ENCODE peak calls at places on chromosomes 4 and X, in seven cellular contexts. G, T, Q, R, F, Z and Y are unnamed samples.

GRCh38 chr4:118282692-118283091 is 70.1 kb downstream of the PRSS12 start:
- DNase-seq in Q (no peak), T (no peak), Z (no peak), F (no peak), R (no peak), G (no peak), Y (peak; percentile 48)

GRCh38 chrX:10011261-10011931 is 44.2 kb downstream of the CLDN34 start:
- DNase-seq in Q (no peak), R (no peak), G (no peak), T (no peak), F (no peak), Z (no peak), Y (no peak)

GRCh38 chrX:16552546-16552945 is 97.4 kb upstream of the S100G start:
- DNase-seq in G (no peak), Q (no peak), T (no peak), Z (no peak), F (no peak), R (no peak), Y (no peak)

GRCh38 chr4:15043922-15044321 is 41.6 kb downstream of the CPEB2 start:
- DNase-seq in Q (no peak), T (no peak), G (no peak), F (no peak), Z (no peak), R (no peak), Y (no peak)

GRCh38 chr4:184399505-184399893 is 74.9 kb downstream of the IRF2 start:
- DNase-seq in T (no peak), Q (peak; percentile 43), R (no peak), Z (no peak), F (no peak), G (no peak), Y (no peak)

GRCh38 chr4:26566027-26566578 is 17.8 kb upstream of the TBC1D19 start:
- DNase-seq in F (no peak), R (no peak), T (no peak), G (no peak), Q (no peak), Z (no peak), Y (no peak)

GRCh38 chrX:10759400-10759799 is 139.0 kb upstream of the MID1 start:
- DNase-seq in R (no peak), G (no peak), F (no peak), Q (no peak), T (no peak), Z (no peak), Y (no peak)

GRCh38 chr4:19927381-19927780 is 324.3 kb upstream of the SLIT2 start:
- DNase-seq in Z (no peak), F (no peak), G (no peak), R (no peak), Q (no peak), T (no peak), Y (no peak)

GRCh38 chrX:68183612-68184214 is 249.6 kb downstream of the OPHN1 start:
- DNase-seq in F (no peak), T (peak; percentile 62), G (no peak), Z (no peak), Q (no peak), R (no peak), Y (no peak)

GRCh38 chr4:97493815-97494518 is 649.3 kb downstream of the STPG2 start:
- DNase-seq in Q (no peak), R (no peak), F (no peak), T (no peak), Z (no peak), G (no peak), Y (no peak)

GRCh38 chrX:23514082-23514481 is 153.2 kb upstream of the PRDX4 start:
- DNase-seq in Q (no peak), F (no peak), G (no peak), Z (no peak), R (no peak), T (no peak), Y (no peak)

GRCh38 chr4:73776363-73776762 is 36.0 kb downstream of the CXCL8 start:
- DNase-seq in Q (peak; percentile 34), G (peak; percentile 43), R (peak; percentile 32), T (peak; percentile 18), F (no peak), Z (peak; percentile 44), Y (peak; percentile 31)

GRCh38 chrX:96713303-96713702 is 28.7 kb downstream of the DIAPH2 start:
- DNase-seq in F (no peak), Z (no peak), T (peak; percentile 1), G (no peak), R (no peak), Q (no peak), Y (no peak)

GRCh38 chrX:26722666-26723428 is 506.9 kb downstream of the MAGEB5 start:
- DNase-seq in G (no peak), Z (no peak), T (no peak), F (no peak), R (no peak), Q (no peak), Y (no peak)

GRCh38 chrX:10582215-10582733 is 38.1 kb downstream of the MID1 start:
- DNase-seq in Z (no peak), Q (no peak), F (no peak), T (peak; percentile 83), R (no peak), G (no peak), Y (no peak)

GRCh38 chrX:14777484-14777883 is 95.4 kb downstream of the FANCB start:
- DNase-seq in R (no peak), F (no peak), Z (no peak), G (no peak), Q (no peak), T (no peak), Y (no peak)

GRCh38 chrX:30893206-30893605 is 4.2 kb upstream of the TAB3 start:
- DNase-seq in Q (no peak), T (no peak), R (no peak), Z (peak; percentile 31), G (peak; percentile 18), F (no peak), Y (peak; percentile 56)

GRCh38 chrX:40542208-40542607 is 38.6 kb upstream of the ATP6AP2 start:
- DNase-seq in F (no peak), G (no peak), R (no peak), Q (no peak), Z (no peak), T (no peak), Y (no peak)

GRCh38 chr4:36243355-36244256 is 708 bp downstream of the ARAP2 start:
- DNase-seq in Z (peak; percentile 38), F (no peak), G (peak; percentile 27), T (peak; percentile 3), Q (no peak), R (peak; percentile 27), Y (peak; percentile 47)

GRCh38 chr4:37615059-37615719 is 71.0 kb downstream of the RELL1 start:
- DNase-seq in Q (no peak), T (no peak), R (no peak), Z (no peak), G (no peak), F (no peak), Y (no peak)

GRCh38 chrX:106608016-106608415 is 3.8 kb upstream of the RADX start:
- DNase-seq in F (no peak), Q (no peak), R (no peak), Z (no peak), G (no peak), T (no peak), Y (no peak)

GRCh38 chr4:166169111-166169510 is 296.1 kb downstream of the TLL1 start:
- DNase-seq in Z (no peak), F (no peak), G (no peak), R (no peak), Q (no peak), T (peak; percentile 26), Y (no peak)

DNA sequence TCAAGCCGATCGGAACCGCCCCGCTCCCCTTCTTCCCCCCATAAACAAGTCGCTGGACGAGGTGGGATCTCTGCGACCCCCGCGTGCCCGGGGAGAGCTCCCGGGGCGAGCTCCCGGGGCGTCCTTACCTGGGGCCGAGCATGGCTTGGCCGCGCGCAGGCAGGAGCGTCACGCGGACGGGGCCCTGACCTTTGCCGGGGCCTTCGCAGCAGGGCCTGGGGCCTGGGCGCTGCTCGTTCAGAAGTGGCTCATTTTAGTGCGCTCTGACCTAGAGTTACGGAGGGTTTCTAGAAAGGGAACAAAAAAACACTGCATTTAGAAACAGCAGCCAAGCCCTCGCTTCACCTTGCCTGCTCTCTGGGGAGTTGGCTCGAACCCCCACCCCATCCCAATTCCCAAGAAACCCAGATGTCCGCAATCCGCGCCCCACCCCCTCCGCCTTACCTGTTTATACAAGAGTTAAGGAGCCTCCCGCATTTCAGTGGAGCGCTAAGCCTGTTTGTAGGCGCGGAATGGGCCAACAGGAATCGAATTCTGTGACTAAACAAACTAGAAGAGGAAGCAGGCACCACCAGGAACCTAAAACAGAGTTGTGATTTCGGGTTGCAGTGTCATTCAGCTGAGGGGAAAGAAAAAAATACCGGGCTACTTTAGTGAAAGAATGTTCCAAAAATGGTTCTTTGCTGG is 814 bp upstream of the RBM47 start:
- DNase-seq in Z (peak; percentile 87), G (peak; percentile 58), R (peak; percentile 89), F (peak; percentile 41), Q (peak; percentile 26), T (peak; percentile 69), Y (peak; percentile 91)
- TF ChIP-seq POLR2A in Z (no peak), G (no peak), R (no peak), F (no peak), Q (no peak), T (peak; percentile 17), Y (no peak)

GRCh38 chr4:102826890-102827673 is at the start of gene UBE2D3:
- DNase-seq in R (peak; percentile 87), F (peak; percentile 30), Q (peak; percentile 94), Z (peak; percentile 95), T (peak; percentile 97), G (peak; percentile 94), Y (peak; percentile 95)
- TF ChIP-seq POLR2A in R (peak; percentile 46), F (peak; percentile 81), Q (peak; percentile 91), Z (peak; percentile 81), T (peak; percentile 74), G (peak; percentile 93), Y (peak; percentile 97)

GRCh38 chrX:155070975-155071693 is at the start of the genes BRCC3, CMC4 and MTCP1:
- DNase-seq in G (peak; percentile 62), R (peak; percentile 73), T (peak; percentile 88), Z (peak; percentile 85), Q (peak; percentile 74), F (peak; percentile 67), Y (peak; percentile 85)
- TF ChIP-seq POLR2A in G (peak; percentile 36), R (peak; percentile 65), T (peak; percentile 95), Z (peak; percentile 35), Q (peak; percentile 31), F (peak; percentile 90), Y (peak; percentile 44)

DNA sequence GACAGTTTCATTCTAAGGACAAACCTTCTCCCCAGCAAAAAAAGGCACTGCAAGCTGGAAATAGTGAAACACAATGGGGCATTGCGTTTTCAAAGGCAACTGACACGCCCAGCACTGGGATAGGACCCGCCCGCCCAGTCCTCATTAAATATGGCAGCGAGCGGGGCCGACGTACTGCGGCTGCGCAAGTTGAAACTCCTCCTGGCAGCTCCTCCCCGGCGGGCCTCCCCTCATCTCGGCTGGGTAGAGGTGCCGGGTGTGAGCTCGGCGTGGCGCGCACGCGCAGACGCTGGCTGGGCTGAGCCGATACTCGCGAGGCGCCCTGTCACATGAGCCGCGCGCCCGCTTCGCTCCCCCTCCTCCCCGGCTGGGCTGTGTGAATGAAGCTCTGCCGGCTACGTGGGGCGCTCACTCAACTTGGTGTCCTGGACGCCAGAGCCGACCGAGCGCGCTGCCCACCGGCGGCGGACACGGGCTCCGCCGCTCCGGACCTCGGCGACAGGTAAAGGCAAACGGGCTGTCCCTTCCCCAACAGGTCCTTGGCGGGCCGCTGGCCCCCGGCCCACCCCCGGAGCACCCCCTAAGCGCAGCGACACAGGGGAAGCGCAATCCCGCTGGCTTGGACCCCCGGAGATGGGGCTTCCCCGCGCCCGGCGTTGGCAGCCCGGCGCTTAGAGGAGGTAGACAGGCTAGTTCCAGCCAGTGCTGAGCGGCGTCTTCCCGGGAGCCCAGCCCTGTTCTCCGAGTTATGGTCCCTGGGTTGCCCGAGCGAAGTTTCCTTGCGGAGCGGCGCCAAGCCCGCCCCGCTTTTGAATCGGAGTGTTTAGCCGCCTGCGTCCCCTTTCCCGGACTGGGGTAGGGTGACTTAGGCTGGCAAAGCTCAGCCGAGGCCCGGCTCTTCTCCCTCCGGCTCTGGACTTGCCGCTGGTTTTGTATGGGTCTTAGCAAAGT is at the start of gene CLCN5:
- DNase-seq in R (peak; percentile 93), G (peak; percentile 94), Z (peak; percentile 97), Q (peak; percentile 95), T (peak; percentile 94), F (peak; percentile 71), Y (peak; percentile 97)
- TF ChIP-seq POLR2A in R (peak; percentile 65), G (no peak), Z (no peak), Q (peak; percentile 43), T (peak; percentile 55), F (peak; percentile 34), Y (peak; percentile 69)